ENCODE peak calls at places on chromosome 1, in eight cellular contexts. T, Y, O, E, D, C, A and I are unnamed samples.

GRCh38 chr1:183515002-183515689 is 42.8 kb downstream of the SMG7 start:
- DNase-seq in O (no peak), C (no peak), A (no peak), T (no peak), Y (peak; percentile 89), E (peak; percentile 93), D (peak; percentile 93), I (peak; percentile 74)

GRCh38 chr1:111944121-111944785 is 45.2 kb downstream of the KCND3 start:
- DNase-seq in T (no peak), O (no peak), Y (no peak), D (no peak), E (no peak), C (no peak), A (no peak), I (no peak)

GRCh38 chr1:156177918-156178654 is 15.8 kb upstream of the SLC25A44 start:
- DNase-seq in D (no peak), Y (no peak), E (no peak), T (no peak), O (no peak), C (peak; percentile 56), A (no peak), I (no peak)

GRCh38 chr1:159009704-159010361 is at the start of gene IFI16:
- DNase-seq in E (peak; percentile 96), Y (peak; percentile 97), C (peak; percentile 71), D (peak; percentile 97), T (no peak), A (peak; percentile 93), O (peak; percentile 74), I (peak; percentile 97)

GRCh38 chr1:184684285-184685077 is 70.2 kb downstream of the EDEM3 start:
- DNase-seq in T (no peak), C (no peak), A (no peak), D (no peak), Y (peak; percentile 6), E (no peak), O (peak; percentile 38), I (no peak)

GRCh38 chr1:9990944-9991343 is 6.1 kb upstream of the RBP7 start:
- DNase-seq in D (no peak), E (no peak), T (no peak), Y (no peak), C (no peak), O (peak; percentile 37), A (peak; percentile 68), I (no peak)

GRCh38 chr1:247386217-247386616 is 29.8 kb upstream of the NLRP3 start:
- DNase-seq in Y (no peak), C (no peak), A (no peak), D (no peak), E (no peak), T (no peak), O (no peak), I (no peak)

GRCh38 chr1:115063238-115063901 is 25.9 kb downstream of the TSPAN2 start:
- DNase-seq in D (no peak), T (no peak), O (no peak), C (peak; percentile 82), A (peak; percentile 25), Y (no peak), E (no peak), I (peak; percentile 84)

GRCh38 chr1:67540025-67540732 is 110.0 kb upstream of the SERBP1 start:
- DNase-seq in Y (no peak), D (no peak), T (no peak), A (no peak), E (no peak), O (no peak), C (no peak), I (no peak)

GRCh38 chr1:221992427-221992826 is 250.5 kb upstream of the DUSP10 start:
- DNase-seq in O (no peak), T (no peak), D (no peak), Y (no peak), A (no peak), E (no peak), C (no peak), I (no peak)

GRCh38 chr1:46757256-46757955 is 38.5 kb upstream of the EFCAB14 start:
- DNase-seq in Y (peak; percentile 9), D (no peak), C (no peak), A (no peak), O (no peak), T (peak; percentile 39), E (peak; percentile 3), I (peak; percentile 80)

GRCh38 chr1:178101654-178102053 is 7.8 kb downstream of the RASAL2 start:
- DNase-seq in O (no peak), Y (peak; percentile 39), D (peak; percentile 62), E (peak; percentile 25), A (no peak), C (no peak), T (no peak), I (no peak)

GRCh38 chr1:116259665-116260064 is 113.4 kb upstream of the ATP1A1 start:
- DNase-seq in E (no peak), D (no peak), T (no peak), C (no peak), A (peak; percentile 16), Y (no peak), O (no peak), I (no peak)

GRCh38 chr1:169692766-169693460 is 18.5 kb downstream of the SELL start:
- DNase-seq in O (no peak), E (no peak), T (no peak), C (peak; percentile 83), A (peak; percentile 81), Y (no peak), D (no peak), I (no peak)

GRCh38 chr1:205454903-205455335 is 926 bp downstream of the BLACAT1 start:
- DNase-seq in A (no peak), E (no peak), D (no peak), O (no peak), T (no peak), C (no peak), Y (no peak), I (no peak)

GRCh38 chr1:3827813-3828307 is 29.2 kb downstream of the CEP104 start:
- DNase-seq in A (no peak), T (no peak), C (no peak), Y (no peak), O (no peak), D (peak; percentile 11), E (peak; percentile 42), I (no peak)

GRCh38 chr1:233704882-233705723 is 91.2 kb downstream of the KCNK1 start:
- DNase-seq in Y (no peak), E (no peak), A (no peak), C (no peak), D (no peak), O (no peak), T (no peak), I (no peak)

GRCh38 chr1:4786061-4786460 is 131.7 kb downstream of the AJAP1 start:
- DNase-seq in D (no peak), O (no peak), T (no peak), C (no peak), A (no peak), Y (no peak), E (no peak), I (no peak)

GRCh38 chr1:179021873-179022272 is 3.8 kb upstream of the FAM20B start:
- DNase-seq in E (peak; percentile 51), Y (peak; percentile 62), D (no peak), C (no peak), T (no peak), A (no peak), O (no peak), I (no peak)

GRCh38 chr1:86318431-86318830 is 77.7 kb downstream of the ODF2L start:
- DNase-seq in T (no peak), Y (no peak), C (no peak), A (no peak), O (no peak), E (no peak), D (no peak), I (no peak)

GRCh38 chr1:23529146-23530088 is 1.6 kb downstream of the E2F2 start:
- DNase-seq in C (no peak), T (no peak), E (no peak), D (no peak), Y (no peak), A (peak; percentile 51), O (no peak), I (no peak)
- H3K4me1 ChIP-seq in C (peaks cover 86% of the 10 kb centered on the region), T (peaks cover 22% of the 10 kb centered on the region), E (peaks cover 9% of the 10 kb centered on the region), D (peaks cover 17% of the 10 kb centered on the region), Y (peaks cover 3% of the 10 kb centered on the region), A (peaks cover 65% of the 10 kb centered on the region), O (peaks cover 56% of the 10 kb centered on the region), I (peaks cover 3% of the 10 kb centered on the region)

GRCh38 chr1:227745568-227745967 is 10.3 kb downstream of the SNAP47 start:
- DNase-seq in Y (no peak), D (no peak), E (no peak), C (no peak), T (no peak), A (no peak), O (no peak), I (no peak)
- H3K4me1 ChIP-seq in Y (no peaks in the 10 kb centered on the region), D (peaks cover 10% of the 10 kb centered on the region), E (peaks cover 2% of the 10 kb centered on the region), C (peaks cover 2% of the 10 kb centered on the region), T (no peaks in the 10 kb centered on the region), A (no peaks in the 10 kb centered on the region), O (peaks cover 21% of the 10 kb centered on the region), I (no peaks in the 10 kb centered on the region)

GRCh38 chr1:244052728-244053312 is 1.7 kb downstream of the ZBTB18 start:
- DNase-seq in Y (no peak), T (no peak), C (no peak), A (no peak), D (no peak), E (no peak), O (no peak), I (no peak)
- H3K4me1 ChIP-seq in Y (peaks cover 16% of the 10 kb centered on the region), T (peaks cover 6% of the 10 kb centered on the region), C (no peaks in the 10 kb centered on the region), A (peaks cover 13% of the 10 kb centered on the region), D (peaks cover 5% of the 10 kb centered on the region), E (no peaks in the 10 kb centered on the region), O (peaks cover 45% of the 10 kb centered on the region), I (no peaks in the 10 kb centered on the region)

GRCh38 chr1:108038837-108039236 is 73.9 kb upstream of the VAV3 start:
- DNase-seq in T (no peak), E (no peak), Y (no peak), D (no peak), A (no peak), C (no peak), O (peak; percentile 31), I (no peak)
- H3K4me1 ChIP-seq in T (no peaks in the 10 kb centered on the region), E (no peaks in the 10 kb centered on the region), Y (no peaks in the 10 kb centered on the region), D (peaks cover 1% of the 10 kb centered on the region), A (no peaks in the 10 kb centered on the region), C (peaks cover 8% of the 10 kb centered on the region), O (peaks cover 7% of the 10 kb centered on the region), I (peaks cover 9% of the 10 kb centered on the region)

GRCh38 chr1:147169171-147169570 is 3.1 kb downstream of the PRKAB2 start:
- DNase-seq in A (no peak), D (peak; percentile 7), Y (no peak), T (no peak), E (no peak), O (no peak), C (no peak), I (no peak)
- H3K4me1 ChIP-seq in A (peaks cover 15% of the 10 kb centered on the region), D (peaks cover 9% of the 10 kb centered on the region), Y (peaks cover 52% of the 10 kb centered on the region), T (peaks cover 46% of the 10 kb centered on the region), E (peaks cover 10% of the 10 kb centered on the region), O (peaks cover 45% of the 10 kb centered on the region), C (peaks cover 15% of the 10 kb centered on the region), I (peaks cover 40% of the 10 kb centered on the region)

DNA sequence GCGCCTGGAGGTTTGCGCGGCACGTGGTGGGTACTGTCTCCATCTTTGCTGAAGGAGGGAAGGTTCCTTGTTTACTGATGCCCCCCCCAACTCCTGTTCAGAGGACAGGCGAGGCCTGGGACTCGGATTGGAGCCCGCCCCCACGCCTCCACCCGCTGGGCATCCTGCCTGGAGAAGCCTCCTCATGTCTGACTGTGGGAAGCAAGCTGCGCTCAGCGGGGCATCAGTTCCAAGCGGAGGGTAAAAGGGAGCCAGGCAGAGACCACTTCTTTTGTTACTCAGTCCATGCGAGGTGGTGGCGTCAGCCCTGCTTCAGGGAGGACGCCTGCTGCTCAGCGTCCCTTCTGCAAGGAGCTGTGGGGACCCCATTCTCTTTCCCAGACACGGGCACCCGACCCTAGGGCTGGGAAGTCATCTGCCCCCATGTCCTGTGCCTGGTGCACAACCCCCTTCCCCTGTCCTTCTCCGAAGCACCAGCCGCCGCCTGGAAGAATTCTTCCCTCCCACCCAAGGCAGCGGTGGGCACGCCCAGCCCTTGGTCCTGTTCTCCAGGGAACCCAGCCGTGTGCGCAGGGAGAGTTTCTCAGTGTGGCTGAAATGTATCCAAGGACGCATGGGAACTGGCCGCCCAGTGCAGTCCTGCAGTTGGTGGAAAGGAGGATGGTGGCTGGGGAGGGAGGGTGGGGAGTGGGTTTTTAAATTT is 414.0 kb downstream of the CAMTA1 start:
- DNase-seq in O (no peak), C (no peak), E (no peak), D (no peak), T (no peak), A (no peak), Y (peak; percentile 38), I (no peak)
- H3K4me1 ChIP-seq in O (no peaks in the 10 kb centered on the region), C (no peaks in the 10 kb centered on the region), E (no peaks in the 10 kb centered on the region), D (peaks cover 6% of the 10 kb centered on the region), T (no peaks in the 10 kb centered on the region), A (no peaks in the 10 kb centered on the region), Y (no peaks in the 10 kb centered on the region), I (no peaks in the 10 kb centered on the region)